ENCODE peak calls at places on chromosomes 7 and 10, in seven cellular contexts. One of them, this sample, is unnamed.
A peak's percentile ranks its signal among the peaks of the same experiment; 100 is the strongest.

GRCh38 chr7:102273749-102274712 is 12.6 kb upstream of the SH2B2 start:
- DNase-seq in mesothelial cell of epicardium: no peak
- DNase-seq in WTC11: no peak
- DNase-seq in stomach: peak; percentile 59
- DNase-seq in B cell: no peak
- DNase-seq in activated CD8-positive, alpha-beta memory T cell treated with anti-CD3 and anti-CD28 coated beads, Interleukin-2, amount 50 U/mL, for 48 hours: no peak
- DNase-seq in non-pigmented ciliary epithelial cell: no peak
- DNase-seq in this sample: no peak

GRCh38 chr7:42278360-42278759 is 41.4 kb upstream of the GLI3 start:
- DNase-seq in B cell: no peak
- DNase-seq in stomach: no peak
- DNase-seq in WTC11: no peak
- DNase-seq in activated CD8-positive, alpha-beta memory T cell treated with anti-CD3 and anti-CD28 coated beads, Interleukin-2, amount 50 U/mL, for 48 hours: no peak
- DNase-seq in mesothelial cell of epicardium: no peak
- DNase-seq in non-pigmented ciliary epithelial cell: no peak
- DNase-seq in this sample: no peak

GRCh38 chr7:2003451-2003930 is 229.3 kb downstream of the MAD1L1 start:
- DNase-seq in mesothelial cell of epicardium: peak; percentile 13
- DNase-seq in activated CD8-positive, alpha-beta memory T cell treated with anti-CD3 and anti-CD28 coated beads, Interleukin-2, amount 50 U/mL, for 48 hours: no peak
- DNase-seq in WTC11: peak; percentile 5
- DNase-seq in stomach: no peak
- DNase-seq in non-pigmented ciliary epithelial cell: no peak
- DNase-seq in B cell: no peak
- DNase-seq in this sample: no peak

GRCh38 chr10:62562795-62563194 is 188.6 kb downstream of the ZNF365 start:
- DNase-seq in activated CD8-positive, alpha-beta memory T cell treated with anti-CD3 and anti-CD28 coated beads, Interleukin-2, amount 50 U/mL, for 48 hours: no peak
- DNase-seq in non-pigmented ciliary epithelial cell: no peak
- DNase-seq in stomach: no peak
- DNase-seq in B cell: no peak
- DNase-seq in WTC11: no peak
- DNase-seq in mesothelial cell of epicardium: no peak
- DNase-seq in this sample: no peak

GRCh38 chr10:112246-112645 is 23.0 kb upstream of the ZMYND11 start:
- DNase-seq in mesothelial cell of epicardium: no peak
- DNase-seq in WTC11: no peak
- DNase-seq in stomach: no peak
- DNase-seq in B cell: no peak
- DNase-seq in non-pigmented ciliary epithelial cell: no peak
- DNase-seq in activated CD8-positive, alpha-beta memory T cell treated with anti-CD3 and anti-CD28 coated beads, Interleukin-2, amount 50 U/mL, for 48 hours: no peak
- DNase-seq in this sample: no peak

GRCh38 chr10:3786295-3786981 is 1.4 kb upstream of the KLF6 start:
- DNase-seq in mesothelial cell of epicardium: no peak
- DNase-seq in non-pigmented ciliary epithelial cell: no peak
- DNase-seq in activated CD8-positive, alpha-beta memory T cell treated with anti-CD3 and anti-CD28 coated beads, Interleukin-2, amount 50 U/mL, for 48 hours: no peak
- DNase-seq in stomach: no peak
- DNase-seq in B cell: no peak
- DNase-seq in WTC11: peak; percentile 68
- DNase-seq in this sample: no peak

GRCh38 chr7:127678330-127678729 is 26.3 kb downstream of the SND1 start:
- DNase-seq in mesothelial cell of epicardium: no peak
- DNase-seq in stomach: no peak
- DNase-seq in non-pigmented ciliary epithelial cell: no peak
- DNase-seq in WTC11: no peak
- DNase-seq in activated CD8-positive, alpha-beta memory T cell treated with anti-CD3 and anti-CD28 coated beads, Interleukin-2, amount 50 U/mL, for 48 hours: no peak
- DNase-seq in B cell: no peak
- DNase-seq in this sample: no peak

GRCh38 chr10:17833656-17834055 is 24.5 kb downstream of the MRC1 start:
- DNase-seq in mesothelial cell of epicardium: no peak
- DNase-seq in non-pigmented ciliary epithelial cell: no peak
- DNase-seq in WTC11: no peak
- DNase-seq in B cell: no peak
- DNase-seq in stomach: no peak
- DNase-seq in activated CD8-positive, alpha-beta memory T cell treated with anti-CD3 and anti-CD28 coated beads, Interleukin-2, amount 50 U/mL, for 48 hours: no peak
- DNase-seq in this sample: no peak

GRCh38 chr10:113742466-113742865 is 9.0 kb upstream of the PLEKHS1 start:
- DNase-seq in WTC11: no peak
- DNase-seq in non-pigmented ciliary epithelial cell: no peak
- DNase-seq in B cell: no peak
- DNase-seq in mesothelial cell of epicardium: no peak
- DNase-seq in activated CD8-positive, alpha-beta memory T cell treated with anti-CD3 and anti-CD28 coated beads, Interleukin-2, amount 50 U/mL, for 48 hours: no peak
- DNase-seq in stomach: no peak
- DNase-seq in this sample: no peak

GRCh38 chr10:114525368-114525949 is 121.2 kb upstream of the AFAP1L2 start:
- DNase-seq in WTC11: no peak
- DNase-seq in stomach: no peak
- DNase-seq in mesothelial cell of epicardium: no peak
- DNase-seq in non-pigmented ciliary epithelial cell: no peak
- DNase-seq in B cell: no peak
- DNase-seq in activated CD8-positive, alpha-beta memory T cell treated with anti-CD3 and anti-CD28 coated beads, Interleukin-2, amount 50 U/mL, for 48 hours: no peak
- DNase-seq in this sample: no peak

GRCh38 chr7:1122832-1123501 is 35.1 kb downstream of the GPER1 start:
- DNase-seq in non-pigmented ciliary epithelial cell: no peak
- DNase-seq in activated CD8-positive, alpha-beta memory T cell treated with anti-CD3 and anti-CD28 coated beads, Interleukin-2, amount 50 U/mL, for 48 hours: no peak
- DNase-seq in B cell: no peak
- DNase-seq in mesothelial cell of epicardium: no peak
- DNase-seq in WTC11: no peak
- DNase-seq in stomach: no peak
- DNase-seq in this sample: no peak

GRCh38 chr10:73889014-73889413 is 14.7 kb upstream of the CAMK2G start:
- DNase-seq in activated CD8-positive, alpha-beta memory T cell treated with anti-CD3 and anti-CD28 coated beads, Interleukin-2, amount 50 U/mL, for 48 hours: no peak
- DNase-seq in stomach: peak; percentile 57
- DNase-seq in WTC11: no peak
- DNase-seq in B cell: peak; percentile 46
- DNase-seq in mesothelial cell of epicardium: no peak
- DNase-seq in non-pigmented ciliary epithelial cell: no peak
- DNase-seq in this sample: peak; percentile 41

GRCh38 chr10:131123496-131123895 is 188.0 kb downstream of the TCERG1L start:
- DNase-seq in non-pigmented ciliary epithelial cell: no peak
- DNase-seq in activated CD8-positive, alpha-beta memory T cell treated with anti-CD3 and anti-CD28 coated beads, Interleukin-2, amount 50 U/mL, for 48 hours: no peak
- DNase-seq in stomach: no peak
- DNase-seq in mesothelial cell of epicardium: no peak
- DNase-seq in B cell: no peak
- DNase-seq in WTC11: no peak
- DNase-seq in this sample: no peak

GRCh38 chr7:108716783-108717182 is 147.1 kb downstream of the DNAJB9 start:
- DNase-seq in activated CD8-positive, alpha-beta memory T cell treated with anti-CD3 and anti-CD28 coated beads, Interleukin-2, amount 50 U/mL, for 48 hours: no peak
- DNase-seq in WTC11: no peak
- DNase-seq in stomach: no peak
- DNase-seq in B cell: no peak
- DNase-seq in non-pigmented ciliary epithelial cell: peak; percentile 42
- DNase-seq in mesothelial cell of epicardium: no peak
- DNase-seq in this sample: peak; percentile 27

GRCh38 chr10:12940791-12941190 is 60.7 kb downstream of the CCDC3 start:
- DNase-seq in non-pigmented ciliary epithelial cell: no peak
- DNase-seq in activated CD8-positive, alpha-beta memory T cell treated with anti-CD3 and anti-CD28 coated beads, Interleukin-2, amount 50 U/mL, for 48 hours: no peak
- DNase-seq in mesothelial cell of epicardium: no peak
- DNase-seq in B cell: no peak
- DNase-seq in stomach: no peak
- DNase-seq in WTC11: no peak
- DNase-seq in this sample: no peak

This sample was measured in AG09309.